ENCODE peak calls at places on chromosomes 12 and 14, in four cellular contexts. One of them, this sample, is unnamed.

GRCh38 chr12:5509122-5509521 is 77.2 kb downstream of the NTF3 start:
- DNase-seq in fibroblast of the aortic adventitia: no peak
- DNase-seq in astrocyte of the cerebellum: no peak
- DNase-seq in A549: no peak
- DNase-seq in this sample: no peak

GRCh38 chr12:11697670-11698387 is 48.4 kb downstream of the ETV6 start:
- DNase-seq in fibroblast of the aortic adventitia: peak; percentile 77
- DNase-seq in astrocyte of the cerebellum: no peak
- DNase-seq in A549: no peak
- DNase-seq in this sample: no peak

GRCh38 chr14:80213602-80214001 is 2.3 kb upstream of the DIO2 start:
- DNase-seq in fibroblast of the aortic adventitia: peak; percentile 81
- DNase-seq in astrocyte of the cerebellum: no peak
- DNase-seq in A549: peak; percentile 40
- DNase-seq in this sample: peak; percentile 20

GRCh38 chr12:57240926-57241555 is 9.9 kb downstream of the STAC3 start:
- DNase-seq in fibroblast of the aortic adventitia: no peak
- DNase-seq in astrocyte of the cerebellum: no peak
- DNase-seq in A549: no peak
- DNase-seq in this sample: no peak

GRCh38 chr14:104870368-104871144 is 5.5 kb downstream of the CEP170B start:
- DNase-seq in fibroblast of the aortic adventitia: no peak
- DNase-seq in astrocyte of the cerebellum: no peak
- DNase-seq in A549: peak; percentile 45
- DNase-seq in this sample: no peak

GRCh38 chr12:115337693-115338543 is 653.9 kb upstream of the TBX3 start:
- DNase-seq in fibroblast of the aortic adventitia: peak; percentile 87
- DNase-seq in astrocyte of the cerebellum: peak; percentile 59
- DNase-seq in A549: peak; percentile 84
- DNase-seq in this sample: no peak

GRCh38 chr14:54702492-54702891 is 135.6 kb downstream of the SAMD4A start:
- DNase-seq in fibroblast of the aortic adventitia: no peak
- DNase-seq in astrocyte of the cerebellum: no peak
- DNase-seq in A549: no peak
- DNase-seq in this sample: no peak

GRCh38 chr14:53367631-53368030 is 214.5 kb upstream of the DDHD1 start:
- DNase-seq in fibroblast of the aortic adventitia: peak; percentile 90
- DNase-seq in astrocyte of the cerebellum: no peak
- DNase-seq in A549: no peak
- DNase-seq in this sample: no peak

GRCh38 chr12:20931894-20932293 is 121.4 kb downstream of the SLCO1B3 start:
- DNase-seq in fibroblast of the aortic adventitia: no peak
- DNase-seq in astrocyte of the cerebellum: no peak
- DNase-seq in A549: no peak
- DNase-seq in this sample: no peak

GRCh38 chr12:117360551-117361311 is 695 bp downstream of the NOS1 start:
- DNase-seq in fibroblast of the aortic adventitia: no peak
- DNase-seq in astrocyte of the cerebellum: no peak
- DNase-seq in A549: no peak
- DNase-seq in this sample: no peak

GRCh38 chr14:80275208-80275850 is 64.0 kb upstream of the DIO2 start:
- DNase-seq in fibroblast of the aortic adventitia: peak; percentile 83
- DNase-seq in astrocyte of the cerebellum: peak; percentile 27
- DNase-seq in A549: no peak
- DNase-seq in this sample: no peak

GRCh38 chr12:1613860-1614259 is 15.2 kb upstream of the WNT5B start:
- DNase-seq in fibroblast of the aortic adventitia: no peak
- DNase-seq in astrocyte of the cerebellum: no peak
- DNase-seq in A549: no peak
- DNase-seq in this sample: no peak

GRCh38 chr12:91604897-91605296 is 422.3 kb upstream of the DCN start:
- DNase-seq in fibroblast of the aortic adventitia: no peak
- DNase-seq in astrocyte of the cerebellum: peak; percentile 2
- DNase-seq in A549: no peak
- DNase-seq in this sample: no peak

GRCh38 chr12:75259170-75259569 is 49.5 kb upstream of the KCNC2 start:
- DNase-seq in fibroblast of the aortic adventitia: no peak
- DNase-seq in astrocyte of the cerebellum: no peak
- DNase-seq in A549: no peak
- DNase-seq in this sample: no peak

GRCh38 chr12:47817272-47818006 is 2.3 kb downstream of the HDAC7 start:
- DNase-seq in fibroblast of the aortic adventitia: no peak
- DNase-seq in astrocyte of the cerebellum: no peak
- DNase-seq in A549: peak; percentile 23
- DNase-seq in this sample: no peak

GRCh38 chr12:100158535-100158934 is 15.9 kb upstream of the BLTP3B start:
- DNase-seq in fibroblast of the aortic adventitia: no peak
- DNase-seq in astrocyte of the cerebellum: no peak
- DNase-seq in A549: no peak
- DNase-seq in this sample: no peak

GRCh38 chr12:30810918-30811317 is 56.2 kb upstream of the CAPRIN2 start:
- DNase-seq in fibroblast of the aortic adventitia: no peak
- DNase-seq in astrocyte of the cerebellum: no peak
- DNase-seq in A549: no peak
- DNase-seq in this sample: no peak

GRCh38 chr12:64672925-64673409 is 62.7 kb downstream of the RASSF3 start:
- DNase-seq in fibroblast of the aortic adventitia: peak; percentile 30
- DNase-seq in astrocyte of the cerebellum: no peak
- DNase-seq in A549: no peak
- DNase-seq in this sample: no peak

GRCh38 chr12:122858171-122858570 is 22.9 kb downstream of the HIP1R start:
- DNase-seq in fibroblast of the aortic adventitia: no peak
- DNase-seq in astrocyte of the cerebellum: no peak
- DNase-seq in A549: no peak
- DNase-seq in this sample: no peak

GRCh38 chr14:75182820-75183219 is 6.4 kb upstream of the TMED10 start:
- DNase-seq in fibroblast of the aortic adventitia: peak; percentile 87
- DNase-seq in astrocyte of the cerebellum: no peak
- DNase-seq in A549: no peak
- DNase-seq in this sample: no peak

GRCh38 chr14:105147701-105148603 is 20.6 kb downstream of the JAG2 start:
- DNase-seq in fibroblast of the aortic adventitia: no peak
- DNase-seq in astrocyte of the cerebellum: no peak
- DNase-seq in A549: no peak
- DNase-seq in this sample: no peak

GRCh38 chr14:53954551-53955233 is 1.9 kb downstream of the BMP4 start:
- DNase-seq in fibroblast of the aortic adventitia: peak; percentile 44
- DNase-seq in astrocyte of the cerebellum: no peak
- DNase-seq in A549: no peak
- DNase-seq in this sample: peak; percentile 52

GRCh38 chr12:63927511-63927910 is 83.0 kb downstream of the SRGAP1 start:
- DNase-seq in fibroblast of the aortic adventitia: no peak
- DNase-seq in astrocyte of the cerebellum: no peak
- DNase-seq in A549: no peak
- DNase-seq in this sample: no peak

GRCh38 chr14:89351958-89352404 is 65.1 kb downstream of the FOXN3 start:
- DNase-seq in fibroblast of the aortic adventitia: no peak
- DNase-seq in astrocyte of the cerebellum: no peak
- DNase-seq in A549: no peak
- DNase-seq in this sample: no peak

GRCh38 chr12:58871557-58871956 is 48.7 kb downstream of the LRIG3 start:
- DNase-seq in fibroblast of the aortic adventitia: peak; percentile 33
- DNase-seq in astrocyte of the cerebellum: no peak
- DNase-seq in A549: no peak
- DNase-seq in this sample: no peak
- TF ChIP-seq CTCF in fibroblast of the aortic adventitia: no peak
- TF ChIP-seq CTCF in astrocyte of the cerebellum: no peak
- TF ChIP-seq CTCF in A549: no peak
- TF ChIP-seq CTCF in this sample: no peak

DNA sequence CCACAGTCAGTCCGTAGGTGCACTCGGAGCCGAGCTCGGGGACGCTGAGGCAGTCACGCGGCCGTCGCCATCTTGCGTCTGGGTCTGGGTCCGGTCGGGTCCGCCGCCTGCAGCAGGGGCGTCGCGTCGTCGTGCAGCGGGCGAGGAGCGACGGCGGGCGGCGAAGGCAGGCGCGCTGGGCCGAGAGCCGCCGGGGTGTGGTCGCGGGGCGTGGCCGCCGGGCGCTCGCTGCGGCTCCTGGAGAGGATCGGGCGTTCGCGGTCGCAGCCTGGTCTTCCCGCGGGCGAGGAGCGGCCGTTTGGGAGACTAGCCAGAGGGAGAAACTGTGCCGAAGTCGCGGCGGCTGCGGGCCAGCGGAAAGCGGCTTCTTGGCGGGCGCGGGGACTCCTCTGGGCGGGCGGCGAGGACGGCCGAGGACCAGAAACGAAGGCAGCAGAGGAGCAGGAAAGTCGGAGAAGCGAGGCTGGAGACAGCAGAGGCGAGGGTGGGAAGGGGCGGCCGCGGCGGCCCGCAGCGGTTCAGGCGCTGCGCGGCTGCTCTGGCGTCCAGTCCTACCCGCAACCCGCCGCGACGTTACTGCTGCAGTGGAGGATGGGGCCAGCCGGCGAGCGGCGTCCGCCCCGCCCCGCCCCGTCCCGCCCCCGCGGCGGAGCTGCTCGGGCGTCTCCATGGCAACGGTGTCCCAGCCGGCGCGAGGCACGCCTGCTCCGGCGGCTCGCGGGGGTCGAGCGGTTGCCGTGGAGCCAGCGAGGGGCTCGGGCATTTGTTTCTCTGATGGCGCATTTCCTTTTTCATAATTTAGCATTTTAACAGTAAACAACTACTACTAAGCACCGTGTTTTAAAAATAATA is at the start of gene PNMA1:
- DNase-seq in fibroblast of the aortic adventitia: peak; percentile 64
- DNase-seq in astrocyte of the cerebellum: no peak
- DNase-seq in A549: peak; percentile 95
- DNase-seq in this sample: peak; percentile 98
- TF ChIP-seq CTCF in fibroblast of the aortic adventitia: no peak
- TF ChIP-seq CTCF in astrocyte of the cerebellum: no peak
- TF ChIP-seq CTCF in A549: no peak
- TF ChIP-seq CTCF in this sample: no peak

DNA sequence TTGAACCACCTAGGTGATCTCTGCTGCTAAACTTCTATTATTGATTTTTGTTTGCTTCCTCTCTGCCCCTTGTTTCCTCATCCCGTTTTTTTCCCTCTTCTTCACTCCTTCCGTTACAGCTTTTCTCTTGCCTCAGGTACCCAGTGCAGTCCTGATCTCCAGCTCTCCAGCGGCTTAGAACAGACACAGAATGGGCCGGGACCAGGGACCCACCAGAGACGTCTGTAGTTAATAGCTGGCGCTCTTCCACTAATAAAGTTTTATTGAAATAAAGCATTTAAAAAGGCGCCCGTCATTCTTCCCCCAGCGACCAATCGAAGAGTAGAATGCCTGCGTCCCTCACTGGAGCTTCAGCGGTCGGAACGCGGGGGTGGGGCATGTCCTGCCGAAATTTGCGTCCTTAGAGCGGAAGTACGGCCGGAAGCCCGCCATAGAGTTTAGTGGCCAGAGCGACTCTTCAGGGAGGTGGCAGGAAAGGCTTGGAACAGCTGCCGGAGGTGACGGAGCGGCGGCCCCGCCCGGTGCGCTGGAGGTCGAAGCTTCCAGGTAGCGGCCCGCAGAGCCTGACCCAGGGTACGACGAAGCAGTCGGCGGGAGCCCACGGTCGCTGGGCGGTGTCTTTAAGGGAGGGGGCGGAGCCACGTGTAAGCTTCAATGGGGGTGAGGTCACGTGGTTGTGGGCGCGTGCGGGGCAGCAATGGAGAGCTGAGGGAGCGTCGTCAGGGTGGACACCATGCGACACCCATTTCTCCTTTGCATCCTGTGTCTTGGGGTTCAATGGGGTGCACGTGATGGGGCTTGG is at the start of gene COPS7A:
- DNase-seq in fibroblast of the aortic adventitia: peak; percentile 98
- DNase-seq in astrocyte of the cerebellum: peak; percentile 94
- DNase-seq in A549: peak; percentile 99
- DNase-seq in this sample: peak; percentile 96
- TF ChIP-seq CTCF in fibroblast of the aortic adventitia: no peak
- TF ChIP-seq CTCF in astrocyte of the cerebellum: no peak
- TF ChIP-seq CTCF in A549: no peak
- TF ChIP-seq CTCF in this sample: no peak

GRCh38 chr14:28412076-28412475 is 354.5 kb upstream of the FOXG1 start:
- DNase-seq in fibroblast of the aortic adventitia: peak; percentile 33
- DNase-seq in astrocyte of the cerebellum: no peak
- DNase-seq in A549: no peak
- DNase-seq in this sample: no peak
- TF ChIP-seq CTCF in fibroblast of the aortic adventitia: no peak
- TF ChIP-seq CTCF in astrocyte of the cerebellum: no peak
- TF ChIP-seq CTCF in A549: no peak
- TF ChIP-seq CTCF in this sample: no peak

GRCh38 chr12:3964404-3964803 is 91.2 kb upstream of the PARP11 start:
- DNase-seq in fibroblast of the aortic adventitia: no peak
- DNase-seq in astrocyte of the cerebellum: no peak
- DNase-seq in A549: peak; percentile 26
- DNase-seq in this sample: peak; percentile 65
- TF ChIP-seq CTCF in fibroblast of the aortic adventitia: peak; percentile 10
- TF ChIP-seq CTCF in astrocyte of the cerebellum: no peak
- TF ChIP-seq CTCF in A549: no peak
- TF ChIP-seq CTCF in this sample: peak; percentile 65

GRCh38 chr12:112261559-112261958 is 120.7 kb downstream of the HECTD4 start:
- DNase-seq in fibroblast of the aortic adventitia: no peak
- DNase-seq in astrocyte of the cerebellum: no peak
- DNase-seq in A549: peak; percentile 37
- DNase-seq in this sample: no peak
- TF ChIP-seq CTCF in fibroblast of the aortic adventitia: peak; percentile 24
- TF ChIP-seq CTCF in astrocyte of the cerebellum: peak; percentile 42
- TF ChIP-seq CTCF in A549: peak; percentile 15
- TF ChIP-seq CTCF in this sample: no peak

GRCh38 chr12:79689477-79690155 is 1.1 kb downstream of the PAWR start:
- DNase-seq in fibroblast of the aortic adventitia: peak; percentile 50
- DNase-seq in astrocyte of the cerebellum: no peak
- DNase-seq in A549: peak; percentile 38
- DNase-seq in this sample: peak; percentile 67
- TF ChIP-seq CTCF in fibroblast of the aortic adventitia: peak; percentile 8
- TF ChIP-seq CTCF in astrocyte of the cerebellum: no peak
- TF ChIP-seq CTCF in A549: no peak
- TF ChIP-seq CTCF in this sample: no peak

GRCh38 chr12:22544038-22544979 is at the start of gene C2CD5:
- DNase-seq in fibroblast of the aortic adventitia: peak; percentile 97
- DNase-seq in astrocyte of the cerebellum: peak; percentile 97
- DNase-seq in A549: peak; percentile 84
- DNase-seq in this sample: peak; percentile 90
- TF ChIP-seq CTCF in fibroblast of the aortic adventitia: peak; percentile 50
- TF ChIP-seq CTCF in astrocyte of the cerebellum: peak; percentile 43
- TF ChIP-seq CTCF in A549: peak; percentile 38
- TF ChIP-seq CTCF in this sample: peak; percentile 41

GRCh38 chr14:70871863-70872677 is 35.2 kb upstream of the PCNX1 start:
- DNase-seq in fibroblast of the aortic adventitia: no peak
- DNase-seq in astrocyte of the cerebellum: no peak
- DNase-seq in A549: no peak
- DNase-seq in this sample: peak; percentile 60

GRCh38 chr14:70879448-70879847 is 27.8 kb upstream of the PCNX1 start:
- DNase-seq in fibroblast of the aortic adventitia: no peak
- DNase-seq in astrocyte of the cerebellum: no peak
- DNase-seq in A549: no peak
- DNase-seq in this sample: no peak

GRCh38 chr14:70872678-70873020 is 34.6 kb upstream of the PCNX1 start:
- DNase-seq in fibroblast of the aortic adventitia: no peak
- DNase-seq in astrocyte of the cerebellum: no peak
- DNase-seq in A549: no peak
- DNase-seq in this sample: no peak

GRCh38 chr14:70871001-70871400 is 36.3 kb upstream of the PCNX1 start:
- DNase-seq in fibroblast of the aortic adventitia: no peak
- DNase-seq in astrocyte of the cerebellum: no peak
- DNase-seq in A549: no peak
- DNase-seq in this sample: no peak

GRCh38 chr14:70873627-70874026 is 33.6 kb upstream of the PCNX1 start:
- DNase-seq in fibroblast of the aortic adventitia: no peak
- DNase-seq in astrocyte of the cerebellum: no peak
- DNase-seq in A549: no peak
- DNase-seq in this sample: no peak
- TF ChIP-seq CTCF in fibroblast of the aortic adventitia: no peak
- TF ChIP-seq CTCF in astrocyte of the cerebellum: no peak
- TF ChIP-seq CTCF in A549: no peak
- TF ChIP-seq CTCF in this sample: no peak

This sample was measured in GM13977.